ENCODE peak calls at places on chromosomes 6 and 20, in nine cellular contexts. One of them, this sample, is unnamed.

GRCh38 chr20:10667560-10668167 is 6.1 kb downstream of the JAG1 start:
- DNase-seq in progenitor cell of endocrine pancreas: no peak
- DNase-seq in NCI-H187: no peak
- DNase-seq in naive thymus-derived CD4-positive, alpha-beta T cell: no peak
- DNase-seq in left ventricle myocardium superior: no peak
- DNase-seq in immature natural killer cell: no peak
- DNase-seq in effector CD8-positive, alpha-beta T cell: no peak
- DNase-seq in substantia nigra: no peak
- DNase-seq in stimulated activated CD4-positive, alpha-beta T cell treated with anti-CD3 and anti-CD28 coated beads, Interleukin-15, amount 100 ng/mL, for 24 hours: no peak
- DNase-seq in this sample: no peak

GRCh38 chr6:101462576-101462975 is 69.1 kb downstream of the GRIK2 start:
- DNase-seq in progenitor cell of endocrine pancreas: no peak
- DNase-seq in stimulated activated CD4-positive, alpha-beta T cell treated with anti-CD3 and anti-CD28 coated beads, Interleukin-15, amount 100 ng/mL, for 24 hours: no peak
- DNase-seq in effector CD8-positive, alpha-beta T cell: no peak
- DNase-seq in immature natural killer cell: no peak
- DNase-seq in naive thymus-derived CD4-positive, alpha-beta T cell: no peak
- DNase-seq in NCI-H187: no peak
- DNase-seq in substantia nigra: no peak
- DNase-seq in left ventricle myocardium superior: no peak
- DNase-seq in this sample: no peak

GRCh38 chr20:62875419-62876355 is 14.1 kb upstream of the TCFL5 start:
- DNase-seq in naive thymus-derived CD4-positive, alpha-beta T cell: no peak
- DNase-seq in immature natural killer cell: no peak
- DNase-seq in NCI-H187: peak; percentile 57
- DNase-seq in left ventricle myocardium superior: peak; percentile 86
- DNase-seq in effector CD8-positive, alpha-beta T cell: no peak
- DNase-seq in substantia nigra: peak; percentile 73
- DNase-seq in stimulated activated CD4-positive, alpha-beta T cell treated with anti-CD3 and anti-CD28 coated beads, Interleukin-15, amount 100 ng/mL, for 24 hours: peak; percentile 22
- DNase-seq in progenitor cell of endocrine pancreas: peak; percentile 62
- DNase-seq in this sample: no peak

GRCh38 chr6:154602296-154602695 is 91.8 kb upstream of the CNKSR3 start:
- DNase-seq in stimulated activated CD4-positive, alpha-beta T cell treated with anti-CD3 and anti-CD28 coated beads, Interleukin-15, amount 100 ng/mL, for 24 hours: no peak
- DNase-seq in effector CD8-positive, alpha-beta T cell: no peak
- DNase-seq in left ventricle myocardium superior: no peak
- DNase-seq in progenitor cell of endocrine pancreas: no peak
- DNase-seq in NCI-H187: no peak
- DNase-seq in immature natural killer cell: no peak
- DNase-seq in naive thymus-derived CD4-positive, alpha-beta T cell: no peak
- DNase-seq in substantia nigra: no peak
- DNase-seq in this sample: no peak

GRCh38 chr6:134531611-134532010 is 213.7 kb upstream of the SGK1 start:
- DNase-seq in stimulated activated CD4-positive, alpha-beta T cell treated with anti-CD3 and anti-CD28 coated beads, Interleukin-15, amount 100 ng/mL, for 24 hours: no peak
- DNase-seq in progenitor cell of endocrine pancreas: no peak
- DNase-seq in effector CD8-positive, alpha-beta T cell: no peak
- DNase-seq in naive thymus-derived CD4-positive, alpha-beta T cell: no peak
- DNase-seq in left ventricle myocardium superior: no peak
- DNase-seq in NCI-H187: no peak
- DNase-seq in immature natural killer cell: no peak
- DNase-seq in substantia nigra: no peak
- DNase-seq in this sample: no peak

GRCh38 chr6:33312361-33313104 is 1.3 kb downstream of the TAPBP start:
- DNase-seq in left ventricle myocardium superior: peak; percentile 48
- DNase-seq in stimulated activated CD4-positive, alpha-beta T cell treated with anti-CD3 and anti-CD28 coated beads, Interleukin-15, amount 100 ng/mL, for 24 hours: peak; percentile 89
- DNase-seq in NCI-H187: peak; percentile 74
- DNase-seq in immature natural killer cell: peak; percentile 71
- DNase-seq in progenitor cell of endocrine pancreas: no peak
- DNase-seq in substantia nigra: peak; percentile 66
- DNase-seq in naive thymus-derived CD4-positive, alpha-beta T cell: peak; percentile 89
- DNase-seq in effector CD8-positive, alpha-beta T cell: peak; percentile 74
- DNase-seq in this sample: peak; percentile 91

GRCh38 chr6:1958257-1958656 is 287.1 kb downstream of the GMDS start:
- DNase-seq in immature natural killer cell: no peak
- DNase-seq in stimulated activated CD4-positive, alpha-beta T cell treated with anti-CD3 and anti-CD28 coated beads, Interleukin-15, amount 100 ng/mL, for 24 hours: no peak
- DNase-seq in effector CD8-positive, alpha-beta T cell: no peak
- DNase-seq in substantia nigra: no peak
- DNase-seq in left ventricle myocardium superior: no peak
- DNase-seq in NCI-H187: no peak
- DNase-seq in naive thymus-derived CD4-positive, alpha-beta T cell: no peak
- DNase-seq in progenitor cell of endocrine pancreas: no peak
- DNase-seq in this sample: no peak

GRCh38 chr20:1334761-1335160 is 5.8 kb upstream of the SDCBP2 start:
- DNase-seq in stimulated activated CD4-positive, alpha-beta T cell treated with anti-CD3 and anti-CD28 coated beads, Interleukin-15, amount 100 ng/mL, for 24 hours: no peak
- DNase-seq in NCI-H187: no peak
- DNase-seq in immature natural killer cell: no peak
- DNase-seq in effector CD8-positive, alpha-beta T cell: no peak
- DNase-seq in naive thymus-derived CD4-positive, alpha-beta T cell: no peak
- DNase-seq in progenitor cell of endocrine pancreas: no peak
- DNase-seq in substantia nigra: no peak
- DNase-seq in left ventricle myocardium superior: no peak
- DNase-seq in this sample: no peak

GRCh38 chr6:29924287-29924686 is 18.0 kb upstream of the HLA-A start:
- DNase-seq in NCI-H187: peak; percentile 8
- DNase-seq in effector CD8-positive, alpha-beta T cell: no peak
- DNase-seq in left ventricle myocardium superior: no peak
- DNase-seq in immature natural killer cell: no peak
- DNase-seq in progenitor cell of endocrine pancreas: no peak
- DNase-seq in naive thymus-derived CD4-positive, alpha-beta T cell: no peak
- DNase-seq in substantia nigra: no peak
- DNase-seq in stimulated activated CD4-positive, alpha-beta T cell treated with anti-CD3 and anti-CD28 coated beads, Interleukin-15, amount 100 ng/mL, for 24 hours: no peak
- DNase-seq in this sample: no peak

This sample was measured in GM13976.